ENCODE peak calls at places on chromosomes 1 and 21, in six cellular contexts. N is cardiac muscle cell, C is fibroblast of the aortic adventitia, A is endothelial cell, J is A549, B is WTC11. L is an unnamed sample.

GRCh38 chr1:66725885-66726665 is 26.2 kb upstream of the DYNLT5 start:
- DNase-seq in A (peak), B (peak), N (peak), J (peak), C (peak), L (peak)

GRCh38 chr1:147292012-147292411 is 49.5 kb downstream of the CHD1L start:
- DNase-seq in B (no peak), J (no peak), N (peak), A (no peak), C (peak), L (no peak)

GRCh38 chr1:202578001-202578500 is 132.2 kb downstream of the SYT2 start:
- DNase-seq in C (peak), N (peak), J (no peak), B (no peak), A (no peak), L (no peak)

GRCh38 chr1:219281834-219282233 is 108.2 kb downstream of the LYPLAL1 start:
- DNase-seq in C (no peak), N (no peak), J (peak), B (no peak), A (no peak), L (no peak)

GRCh38 chr1:230394134-230394533 is 32.0 kb downstream of the PGBD5 start:
- DNase-seq in C (no peak), B (no peak), J (no peak), A (no peak), N (no peak), L (no peak)

GRCh38 chr21:32413697-32414578 is 1.4 kb downstream of the EVA1C start:
- DNase-seq in J (no peak), A (no peak), C (peak), B (no peak), N (peak), L (no peak)

GRCh38 chr1:108750476-108751191 is 4.2 kb downstream of the STXBP3 start:
- DNase-seq in C (no peak), B (no peak), J (no peak), N (no peak), A (no peak), L (no peak)

GRCh38 chr1:9721606-9722377 is 70.3 kb downstream of the PIK3CD start:
- DNase-seq in N (peak), B (peak), J (peak), C (peak), A (peak), L (peak)

GRCh38 chr1:30404341-30404740 is 319.0 kb downstream of the MATN1 start:
- DNase-seq in A (no peak), C (no peak), B (no peak), J (no peak), N (no peak), L (no peak)

GRCh38 chr1:78043436-78043835 is 2.3 kb upstream of the GIPC2 start:
- DNase-seq in J (no peak), C (no peak), B (no peak), N (no peak), A (no peak), L (no peak)

GRCh38 chr1:33502726-33503125 is 30.3 kb downstream of the ZSCAN20 start:
- DNase-seq in J (no peak), A (no peak), C (peak), N (peak), B (no peak), L (no peak)

GRCh38 chr21:45533731-45534571 is 8.3 kb downstream of the SLC19A1 start:
- DNase-seq in C (no peak), B (peak), N (no peak), A (no peak), J (no peak), L (no peak)

GRCh38 chr1:168643152-168643551 is 66.7 kb downstream of the XCL1 start:
- DNase-seq in J (no peak), N (peak), C (peak), B (no peak), A (no peak), L (no peak)

GRCh38 chr1:63063367-63063766 is 259.0 kb upstream of the FOXD3 start:
- DNase-seq in B (peak), A (peak), C (no peak), J (no peak), N (no peak), L (no peak)
- TF ChIP-seq CTCF in B (peak), A (peak), C (no peak), J (no peak), N (no peak), L (no peak)

GRCh38 chr1:226956942-226957713 is 17.0 kb downstream of the COQ8A start:
- DNase-seq in J (no peak), A (no peak), C (no peak), B (no peak), N (no peak), L (no peak)

GRCh38 chr1:226954337-226954736 is 14.2 kb downstream of the COQ8A start:
- DNase-seq in N (no peak), A (no peak), J (no peak), C (no peak), B (no peak), L (no peak)

GRCh38 chr1:226953175-226953800 is 13.2 kb downstream of the COQ8A start:
- DNase-seq in B (no peak), J (no peak), C (no peak), N (no peak), A (no peak), L (no peak)

GRCh38 chr1:226952121-226952441 is 12.0 kb downstream of the COQ8A start:
- DNase-seq in A (no peak), B (no peak), C (no peak), J (no peak), N (no peak), L (no peak)

DNA sequence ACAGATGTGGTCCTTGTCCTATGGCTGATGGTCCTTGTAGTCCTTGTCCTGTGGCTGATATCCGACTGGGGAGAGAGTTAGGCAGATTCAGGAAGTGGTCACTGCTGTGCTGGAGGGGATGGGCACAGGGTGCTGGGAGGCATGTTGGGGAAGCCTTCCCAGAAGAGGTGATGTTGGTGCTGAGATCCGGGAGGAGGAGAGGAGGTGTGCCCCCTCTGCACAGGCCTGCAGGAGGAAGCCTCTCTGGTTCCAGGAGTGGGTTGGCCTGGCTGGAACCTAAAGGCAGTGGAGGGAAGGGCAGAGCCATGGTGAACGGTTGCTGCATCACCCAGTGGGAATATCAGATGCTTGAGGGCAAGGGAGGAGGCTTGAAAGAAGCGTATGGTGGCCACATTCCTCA is 14.7 kb downstream of the COQ8A start:
- DNase-seq in J (no peak), A (no peak), C (no peak), B (no peak), N (no peak), L (no peak)
- TF ChIP-seq CTCF in J (no peak), A (no peak), C (no peak), B (no peak), N (no peak), L (no peak)

DNA sequence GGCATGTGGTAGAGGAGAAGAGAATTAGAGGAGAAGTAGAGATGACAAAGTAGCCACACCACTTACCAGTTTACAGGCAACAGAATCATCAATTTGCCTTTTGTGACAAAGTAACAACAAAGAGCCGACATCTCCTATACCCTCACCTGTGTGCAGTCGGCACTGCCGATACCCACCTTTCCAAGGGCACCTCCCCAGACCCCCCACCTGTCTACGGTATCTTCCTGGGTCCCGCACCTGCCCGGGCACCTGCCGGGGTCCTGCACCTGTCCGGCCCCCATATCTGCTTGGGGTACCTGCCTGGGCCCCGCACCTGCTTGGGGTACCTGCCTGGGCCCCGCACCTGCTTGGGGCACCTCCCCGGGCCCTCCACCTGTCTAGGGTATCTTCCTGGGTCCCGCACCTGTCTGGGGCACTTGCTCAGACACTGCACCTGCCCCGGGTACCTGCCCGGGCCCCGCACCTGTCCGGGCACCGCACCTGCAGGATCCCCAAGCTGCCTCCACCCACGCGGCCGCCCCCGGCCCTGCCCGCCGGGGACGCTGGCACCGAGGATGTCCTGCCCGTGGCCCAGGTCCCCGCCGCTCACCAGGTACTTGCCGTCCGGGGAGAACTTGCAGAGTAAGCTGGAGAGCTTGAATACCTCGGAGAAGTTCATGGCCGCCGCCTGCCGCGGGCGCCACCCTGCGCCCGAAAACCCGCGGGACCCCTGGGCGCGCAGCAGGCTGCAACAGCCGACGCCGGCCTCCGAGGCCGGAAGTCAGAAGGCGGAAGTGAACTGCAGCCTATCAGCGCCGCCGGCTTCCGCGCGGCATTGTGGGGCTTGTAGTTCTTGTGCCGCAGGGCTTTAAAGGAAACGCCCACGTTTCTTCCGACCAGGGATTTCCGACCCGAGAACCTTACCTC is at the start of gene WRAP73:
- DNase-seq in B (peak), A (peak), N (peak), C (peak), J (peak), L (peak)
- TF ChIP-seq CTCF in B (no peak), A (no peak), N (peak), C (peak), J (no peak), L (peak)

GRCh38 chr21:39788383-39788782 is 43.4 kb downstream of the IGSF5 start:
- DNase-seq in B (peak), A (peak), N (peak), C (no peak), J (peak), L (peak)
- TF ChIP-seq CTCF in B (peak), A (peak), N (peak), C (peak), J (peak), L (peak)

GRCh38 chr1:163440090-163440489 is 118.3 kb downstream of the NUF2 start:
- DNase-seq in B (no peak), J (no peak), N (no peak), C (no peak), A (no peak), L (no peak)

GRCh38 chr1:163439506-163439905 is 117.8 kb downstream of the NUF2 start:
- DNase-seq in C (no peak), N (no peak), A (no peak), J (no peak), B (no peak), L (no peak)

GRCh38 chr1:163443863-163444262 is 122.1 kb downstream of the NUF2 start:
- DNase-seq in C (no peak), N (no peak), A (no peak), B (no peak), J (no peak), L (no peak)

GRCh38 chr1:163442940-163443339 is 121.2 kb downstream of the NUF2 start:
- DNase-seq in A (no peak), C (no peak), N (no peak), J (no peak), B (no peak), L (no peak)

DNA sequence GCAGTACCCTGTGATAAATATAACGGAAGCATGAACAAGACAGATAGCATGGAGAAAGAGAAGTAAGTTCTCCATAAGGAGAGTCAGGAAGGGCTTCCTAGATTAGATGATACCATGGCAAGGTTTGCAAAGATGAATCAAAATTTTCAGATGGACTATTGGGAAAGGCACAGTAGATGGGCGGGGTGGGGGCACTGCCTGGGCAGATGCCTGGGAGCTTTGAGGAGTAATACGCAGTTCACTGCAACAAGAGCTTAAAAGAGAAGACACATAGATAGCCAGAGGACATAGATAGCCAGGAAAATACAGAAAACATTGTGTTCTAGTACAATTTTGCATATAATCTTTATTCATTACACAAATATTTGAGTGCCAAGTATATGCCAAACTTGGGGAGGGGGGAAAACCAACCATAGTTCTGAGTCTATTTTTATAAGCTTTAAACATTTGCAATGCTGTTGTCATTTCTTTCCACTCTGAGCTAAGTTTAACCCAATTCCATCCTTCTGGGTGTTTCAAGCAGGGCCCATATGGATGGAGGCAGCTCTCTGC is 120.5 kb downstream of the NUF2 start:
- DNase-seq in B (no peak), A (no peak), N (no peak), C (no peak), J (no peak), L (no peak)
- TF ChIP-seq CTCF in B (no peak), A (no peak), N (no peak), C (no peak), J (no peak), L (no peak)

GRCh38 chr1:79259390-79260336 is 253.1 kb upstream of the ADGRL4 start:
- DNase-seq in C (peak), N (peak), J (peak), B (no peak), A (no peak), L (no peak)
- TF ChIP-seq CTCF in C (peak), N (peak), J (peak), B (no peak), A (no peak), L (peak)

GRCh38 chr1:32115496-32115895 is 7.6 kb downstream of the KPNA6 start:
- DNase-seq in N (no peak), A (no peak), B (no peak), C (no peak), J (no peak), L (no peak)
- TF ChIP-seq CTCF in N (no peak), A (no peak), B (no peak), C (no peak), J (no peak), L (no peak)

DNA sequence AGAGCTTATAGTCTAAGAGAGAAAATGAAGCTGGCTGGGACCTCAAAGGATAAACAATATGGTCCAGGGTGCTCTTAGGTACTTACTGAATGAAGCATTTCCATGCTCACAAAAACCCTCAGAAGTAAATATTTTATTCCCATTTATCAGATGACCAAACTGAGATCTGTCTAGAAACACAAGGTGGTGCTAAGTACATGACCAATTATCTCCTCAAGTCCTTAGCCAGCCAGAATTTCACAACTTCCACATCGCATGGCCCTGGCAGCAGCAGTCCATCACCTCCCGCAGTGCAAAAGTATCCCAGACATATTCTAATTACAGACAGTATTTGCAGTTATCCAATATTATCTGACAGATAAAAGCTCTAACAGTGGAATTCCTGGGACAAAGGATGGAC is 321.7 kb upstream of the PROX1 start:
- DNase-seq in N (no peak), J (no peak), C (no peak), B (no peak), A (no peak), L (no peak)
- TF ChIP-seq CTCF in N (no peak), J (no peak), C (no peak), B (no peak), A (no peak), L (no peak)

L was measured in neural crest cell.